ENCODE peak calls at places on chromosomes 13 and 19, in five cellular contexts. One of them, this sample, is unnamed.

GRCh38 chr13:113182046-113182445 is 23.6 kb downstream of the PROZ start:
- DNase-seq in dorsolateral prefrontal cortex: no peak
- DNase-seq in AG04450: no peak
- DNase-seq in stomach: no peak
- DNase-seq in NCI-H774: no peak
- DNase-seq in this sample: no peak

GRCh38 chr19:3250675-3251074 is 26.2 kb downstream of the CELF5 start:
- DNase-seq in NCI-H774: no peak
- DNase-seq in dorsolateral prefrontal cortex: no peak
- DNase-seq in stomach: no peak
- DNase-seq in AG04450: no peak
- DNase-seq in this sample: no peak

GRCh38 chr13:104006625-104007061 is 940.4 kb upstream of the SLC10A2 start:
- DNase-seq in AG04450: no peak
- DNase-seq in stomach: no peak
- DNase-seq in NCI-H774: no peak
- DNase-seq in dorsolateral prefrontal cortex: no peak
- DNase-seq in this sample: no peak

GRCh38 chr19:17985037-17985818 is 18.3 kb downstream of the KCNN1 start:
- DNase-seq in dorsolateral prefrontal cortex: no peak
- DNase-seq in NCI-H774: no peak
- DNase-seq in AG04450: no peak
- DNase-seq in stomach: no peak
- DNase-seq in this sample: no peak

GRCh38 chr13:76903544-76904162 is 17.4 kb upstream of the KCTD12 start:
- DNase-seq in dorsolateral prefrontal cortex: peak
- DNase-seq in stomach: peak
- DNase-seq in AG04450: peak
- DNase-seq in NCI-H774: peak
- DNase-seq in this sample: peak

GRCh38 chr19:45101796-45102195 is 8.8 kb downstream of the PPP1R37 start:
- DNase-seq in NCI-H774: no peak
- DNase-seq in AG04450: no peak
- DNase-seq in stomach: no peak
- DNase-seq in dorsolateral prefrontal cortex: no peak
- DNase-seq in this sample: no peak

GRCh38 chr13:113939129-113939904 is 34.6 kb downstream of the C13orf46 start:
- DNase-seq in AG04450: no peak
- DNase-seq in NCI-H774: no peak
- DNase-seq in stomach: no peak
- DNase-seq in dorsolateral prefrontal cortex: no peak
- DNase-seq in this sample: no peak

GRCh38 chr19:58218899-58219298 is 9.8 kb upstream of the ZNF544 start:
- DNase-seq in AG04450: no peak
- DNase-seq in dorsolateral prefrontal cortex: no peak
- DNase-seq in NCI-H774: no peak
- DNase-seq in stomach: no peak
- DNase-seq in this sample: no peak

GRCh38 chr13:43036386-43037220 is 13.2 kb downstream of the DNAJC15 start:
- DNase-seq in AG04450: no peak
- DNase-seq in stomach: no peak
- DNase-seq in dorsolateral prefrontal cortex: no peak
- DNase-seq in NCI-H774: no peak
- DNase-seq in this sample: peak

GRCh38 chr13:101624210-101624922 is 171.9 kb downstream of the ITGBL1 start:
- DNase-seq in NCI-H774: peak
- DNase-seq in AG04450: no peak
- DNase-seq in dorsolateral prefrontal cortex: no peak
- DNase-seq in stomach: no peak
- DNase-seq in this sample: no peak

GRCh38 chr13:112055417-112056206 is 11.3 kb upstream of the SOX1 start:
- DNase-seq in dorsolateral prefrontal cortex: no peak
- DNase-seq in stomach: no peak
- DNase-seq in NCI-H774: peak
- DNase-seq in AG04450: no peak
- DNase-seq in this sample: no peak

GRCh38 chr13:30308548-30308947 is 1.2 kb upstream of the KATNAL1 start:
- DNase-seq in AG04450: no peak
- DNase-seq in stomach: no peak
- DNase-seq in dorsolateral prefrontal cortex: no peak
- DNase-seq in NCI-H774: no peak
- DNase-seq in this sample: peak

GRCh38 chr13:52006491-52007245 is 4.6 kb downstream of the ATP7B start:
- DNase-seq in stomach: no peak
- DNase-seq in AG04450: no peak
- DNase-seq in dorsolateral prefrontal cortex: no peak
- DNase-seq in NCI-H774: no peak
- DNase-seq in this sample: no peak

GRCh38 chr13:43087960-43088580 is 64.7 kb downstream of the DNAJC15 start:
- DNase-seq in dorsolateral prefrontal cortex: no peak
- DNase-seq in NCI-H774: no peak
- DNase-seq in AG04450: no peak
- DNase-seq in stomach: no peak
- DNase-seq in this sample: no peak

GRCh38 chr13:75316427-75316826 is 165.5 kb downstream of the TBC1D4 start:
- DNase-seq in stomach: no peak
- DNase-seq in AG04450: no peak
- DNase-seq in NCI-H774: no peak
- DNase-seq in dorsolateral prefrontal cortex: no peak
- DNase-seq in this sample: no peak

GRCh38 chr19:50784710-50785109 is 5.5 kb upstream of the ACP4 start:
- DNase-seq in NCI-H774: no peak
- DNase-seq in AG04450: no peak
- DNase-seq in dorsolateral prefrontal cortex: no peak
- DNase-seq in stomach: no peak
- DNase-seq in this sample: no peak

GRCh38 chr13:20721454-20722357 is 18.2 kb downstream of the IL17D start:
- DNase-seq in NCI-H774: no peak
- DNase-seq in dorsolateral prefrontal cortex: no peak
- DNase-seq in stomach: peak
- DNase-seq in AG04450: peak
- DNase-seq in this sample: peak

GRCh38 chr13:25686831-25687495 is 315.2 kb downstream of the ATP8A2 start:
- DNase-seq in AG04450: no peak
- DNase-seq in NCI-H774: peak
- DNase-seq in dorsolateral prefrontal cortex: no peak
- DNase-seq in stomach: no peak
- DNase-seq in this sample: no peak

GRCh38 chr19:13299838-13300237 is 149.6 kb downstream of the IER2 start:
- DNase-seq in stomach: no peak
- DNase-seq in dorsolateral prefrontal cortex: no peak
- DNase-seq in AG04450: no peak
- DNase-seq in NCI-H774: peak
- DNase-seq in this sample: no peak

GRCh38 chr19:39160889-39161672 is 35.5 kb downstream of the PAK4 start:
- DNase-seq in stomach: no peak
- DNase-seq in dorsolateral prefrontal cortex: no peak
- DNase-seq in AG04450: no peak
- DNase-seq in NCI-H774: no peak
- DNase-seq in this sample: no peak

GRCh38 chr13:63774133-63774532 is 2358.5 kb upstream of the PCDH20 start:
- DNase-seq in stomach: no peak
- DNase-seq in dorsolateral prefrontal cortex: no peak
- DNase-seq in AG04450: no peak
- DNase-seq in NCI-H774: no peak
- DNase-seq in this sample: no peak

GRCh38 chr19:55440411-55441105 is 2.5 kb downstream of the SHISA7 start:
- DNase-seq in stomach: no peak
- DNase-seq in dorsolateral prefrontal cortex: no peak
- DNase-seq in NCI-H774: no peak
- DNase-seq in AG04450: no peak
- DNase-seq in this sample: no peak

GRCh38 chr19:1079566-1080111 is 12.7 kb downstream of the ARHGAP45 start:
- DNase-seq in NCI-H774: no peak
- DNase-seq in dorsolateral prefrontal cortex: no peak
- DNase-seq in stomach: no peak
- DNase-seq in AG04450: no peak
- DNase-seq in this sample: no peak

GRCh38 chr19:42178791-42179500 is 38.5 kb downstream of the DEDD2 start:
- DNase-seq in dorsolateral prefrontal cortex: no peak
- DNase-seq in AG04450: no peak
- DNase-seq in NCI-H774: no peak
- DNase-seq in stomach: no peak
- DNase-seq in this sample: no peak

GRCh38 chr13:23618341-23618740 is 48.1 kb downstream of the TNFRSF19 start:
- DNase-seq in NCI-H774: no peak
- DNase-seq in stomach: no peak
- DNase-seq in AG04450: peak
- DNase-seq in dorsolateral prefrontal cortex: no peak
- DNase-seq in this sample: no peak

GRCh38 chr13:99982741-99983400 is 1.3 kb downstream of the ZIC2 start:
- DNase-seq in AG04450: no peak
- DNase-seq in dorsolateral prefrontal cortex: no peak
- DNase-seq in NCI-H774: no peak
- DNase-seq in stomach: no peak
- DNase-seq in this sample: no peak

GRCh38 chr19:56138069-56138468 is 3.0 kb upstream of the ZNF444 start:
- DNase-seq in NCI-H774: no peak
- DNase-seq in dorsolateral prefrontal cortex: no peak
- DNase-seq in AG04450: no peak
- DNase-seq in stomach: no peak
- DNase-seq in this sample: no peak

GRCh38 chr13:109989686-109990085 is 203.3 kb upstream of the IRS2 start:
- DNase-seq in stomach: no peak
- DNase-seq in NCI-H774: no peak
- DNase-seq in dorsolateral prefrontal cortex: no peak
- DNase-seq in AG04450: no peak
- DNase-seq in this sample: no peak

GRCh38 chr19:6590458-6591319 is at the start of gene CD70:
- DNase-seq in NCI-H774: no peak
- DNase-seq in AG04450: no peak
- DNase-seq in dorsolateral prefrontal cortex: no peak
- DNase-seq in stomach: no peak
- DNase-seq in this sample: no peak

GRCh38 chr13:114110091-114110829 is 22.2 kb downstream of the RASA3 start:
- DNase-seq in dorsolateral prefrontal cortex: no peak
- DNase-seq in NCI-H774: no peak
- DNase-seq in AG04450: no peak
- DNase-seq in stomach: peak
- DNase-seq in this sample: no peak

GRCh38 chr19:798415-799075 is 1.3 kb downstream of the PTBP1 start:
- DNase-seq in AG04450: no peak
- DNase-seq in stomach: no peak
- DNase-seq in NCI-H774: no peak
- DNase-seq in dorsolateral prefrontal cortex: no peak
- DNase-seq in this sample: no peak

GRCh38 chr19:35090795-35091214 is 24.8 kb upstream of the FXYD3 start:
- DNase-seq in stomach: peak
- DNase-seq in NCI-H774: no peak
- DNase-seq in dorsolateral prefrontal cortex: no peak
- DNase-seq in AG04450: no peak
- DNase-seq in this sample: no peak

This sample was measured in thyroid gland.